ENCODE peak calls at places on chromosomes 4 and X, in four cellular contexts. F is HS-5; L is stimulated activated naive B cell treated with anti-CD40 and anti-IgM and Interleukin-4, amounts not matched to agents 10 μg/mL and 1 μg/mL and 100 μg/mL, for 72 hours; D is uterus. E is an unnamed sample.

GRCh38 chr4:1246901-1247810 is 1.8 kb downstream of the CTBP1 start:
- DNase-seq in D (peak), F (no peak), L (peak), E (no peak)

GRCh38 chr4:152211936-152212675 is 323.8 kb downstream of the FBXW7 start:
- DNase-seq in F (no peak), L (no peak), D (no peak), E (peak)

GRCh38 chr4:139666735-139667266 is 1.2 kb downstream of the MGST2 start:
- DNase-seq in F (no peak), L (no peak), D (no peak), E (peak)

GRCh38 chrX:74291577-74291963 is 12.4 kb upstream of the ZCCHC13 start:
- DNase-seq in L (no peak), F (no peak), D (no peak), E (peak)

GRCh38 chr4:82525287-82525898 is 36.4 kb downstream of the TMEM150C start:
- DNase-seq in L (no peak), F (no peak), D (no peak), E (no peak)

GRCh38 chr4:2583517-2583916 is 47.1 kb downstream of the FAM193A start:
- DNase-seq in D (no peak), L (no peak), F (no peak), E (no peak)

GRCh38 chrX:70924294-70924693 is 6.6 kb downstream of the SLC7A3 start:
- DNase-seq in L (no peak), D (no peak), F (no peak), E (no peak)

GRCh38 chr4:45944000-45944399 is 179.9 kb downstream of the GABRG1 start:
- DNase-seq in F (no peak), L (no peak), D (no peak), E (no peak)

GRCh38 chr4:76960014-76960413 is 10.5 kb downstream of the SEPTIN11 start:
- DNase-seq in D (no peak), F (no peak), L (no peak), E (no peak)

GRCh38 chrX:109389917-109390316 is 92.0 kb downstream of the GUCY2F start:
- DNase-seq in D (no peak), F (no peak), L (no peak), E (no peak)

GRCh38 chr4:25925486-25926201 is 11.6 kb downstream of the SMIM20 start:
- DNase-seq in D (no peak), F (no peak), L (peak), E (peak)

GRCh38 chr4:81314196-81314896 is 99.3 kb upstream of the PRKG2 start:
- DNase-seq in F (peak), D (no peak), L (no peak), E (no peak)

GRCh38 chrX:134484039-134484438 is 24.1 kb downstream of the HPRT1 start:
- DNase-seq in D (no peak), F (no peak), L (no peak), E (peak)

GRCh38 chr4:123484291-123484926 is 87.8 kb downstream of the SPRY1 start:
- DNase-seq in D (no peak), F (no peak), L (no peak), E (peak)

GRCh38 chr4:172147702-172148101 is 334.5 kb downstream of the GALNTL6 start:
- DNase-seq in L (no peak), F (no peak), D (no peak), E (peak)

GRCh38 chr4:152090543-152090942 is 329.7 kb upstream of the GATB start:
- DNase-seq in F (no peak), D (no peak), L (no peak), E (no peak)

GRCh38 chr4:4783847-4784246 is 75.6 kb upstream of the MSX1 start:
- DNase-seq in L (no peak), D (no peak), F (no peak), E (no peak)

GRCh38 chr4:88779431-88779830 is 81.8 kb upstream of the NAP1L5 start:
- DNase-seq in F (no peak), D (no peak), L (no peak), E (no peak)

GRCh38 chr4:117845270-117845669 is 189.0 kb upstream of the NDST3 start:
- DNase-seq in F (no peak), D (no peak), L (no peak), E (no peak)

GRCh38 chr4:27016551-27016950 is 155.9 kb downstream of the STIM2 start:
- DNase-seq in L (no peak), D (no peak), F (no peak), E (no peak)

GRCh38 chr4:95761441-95761840 is 78.5 kb upstream of the PDHA2 start:
- DNase-seq in D (no peak), F (peak), L (no peak), E (no peak)

GRCh38 chr4:54525602-54526001 is 132.2 kb upstream of the KIT start:
- DNase-seq in L (no peak), F (peak), D (no peak), E (no peak)

GRCh38 chr4:145840162-145840768 is 98.4 kb downstream of the ZNF827 start:
- DNase-seq in F (no peak), D (no peak), L (no peak), E (peak)

GRCh38 chr4:15344041-15344440 is 83.8 kb upstream of the C1QTNF7 start:
- DNase-seq in D (no peak), L (no peak), F (peak), E (no peak)

GRCh38 chrX:3728454-3728853 is 15.0 kb upstream of the PRKX start:
- DNase-seq in D (no peak), F (no peak), L (no peak), E (no peak)

GRCh38 chr4:1500966-1501753 is 94.9 kb upstream of the NKX1-1 start:
- DNase-seq in D (peak), F (no peak), L (no peak), E (no peak)

GRCh38 chrX:44101300-44101699 is 128.1 kb upstream of the NDP start:
- DNase-seq in D (no peak), F (no peak), L (no peak), E (no peak)

GRCh38 chrX:85506871-85507270 is 127.4 kb upstream of the POF1B start:
- DNase-seq in L (no peak), D (no peak), F (no peak), E (no peak)

GRCh38 chr4:37463457-37463856 is 218.9 kb downstream of the NWD2 start:
- DNase-seq in D (no peak), L (no peak), F (no peak), E (no peak)

GRCh38 chr4:52102587-52102986 is 51.5 kb downstream of the SPATA18 start:
- DNase-seq in L (no peak), D (no peak), F (peak), E (no peak)

E was measured in NCI-H748 treated with DMSO at 0.1 percent for 48 hours.